ENCODE peak calls at places on chromosomes 5 and 9, in eight cellular contexts. Q, K, M, P, A, Z, B and T are unnamed samples.

GRCh38 chr9:69719368-69719767 is 40.4 kb downstream of the PTAR1 start:
- DNase-seq in Q (no peak), K (no peak), M (peak; percentile 80), P (no peak), A (no peak), Z (peak; percentile 8), B (no peak), T (no peak)

GRCh38 chr9:38482918-38483592 is 58.8 kb upstream of the IGFBPL1 start:
- DNase-seq in Q (no peak), K (no peak), M (peak; percentile 26), P (no peak), A (no peak), Z (no peak), B (no peak), T (no peak)

GRCh38 chr5:6780802-6781391 is 67.7 kb downstream of the TENT4A start:
- DNase-seq in Q (no peak), K (no peak), M (peak; percentile 18), P (peak; percentile 15), A (no peak), Z (peak; percentile 8), B (no peak), T (no peak)

GRCh38 chr5:143396353-143396940 is 7.0 kb downstream of the NR3C1 start:
- DNase-seq in Q (peak; percentile 52), K (no peak), M (no peak), P (no peak), A (no peak), Z (peak; percentile 10), B (no peak), T (no peak)

GRCh38 chr5:52989025-52989780 is at the start of gene ITGA2:
- DNase-seq in Q (no peak), K (peak; percentile 48), M (peak; percentile 54), P (peak; percentile 26), A (peak; percentile 68), Z (peak; percentile 31), B (peak; percentile 54), T (no peak)

GRCh38 chr5:72210913-72211670 is 103.8 kb downstream of the MAP1B start:
- DNase-seq in Q (peak; percentile 63), K (no peak), M (peak; percentile 85), P (no peak), A (no peak), Z (peak; percentile 88), B (no peak), T (peak; percentile 39)

GRCh38 chr9:114276908-114277821 is 45.7 kb upstream of the ORM1 start:
- DNase-seq in Q (no peak), K (no peak), M (peak; percentile 94), P (no peak), A (peak; percentile 42), Z (peak; percentile 98), B (no peak), T (no peak)

GRCh38 chr5:134948929-134949328 is 18.8 kb upstream of the CATSPER3 start:
- DNase-seq in Q (peak; percentile 15), K (no peak), M (peak; percentile 23), P (no peak), A (peak; percentile 77), Z (peak; percentile 79), B (no peak), T (no peak)

GRCh38 chr9:87844471-87844870 is 38.2 kb upstream of the SPATA31E1 start:
- DNase-seq in Q (no peak), K (no peak), M (peak; percentile 66), P (no peak), A (no peak), Z (peak; percentile 50), B (no peak), T (no peak)

GRCh38 chr9:27310582-27310981 is 13.6 kb upstream of the EQTN start:
- DNase-seq in Q (no peak), K (no peak), M (no peak), P (no peak), A (no peak), Z (no peak), B (no peak), T (no peak)

GRCh38 chr5:62372600-62372999 is 31.1 kb downstream of the DIMT1 start:
- DNase-seq in Q (no peak), K (no peak), M (no peak), P (no peak), A (no peak), Z (no peak), B (no peak), T (no peak)